ENCODE peak calls at places on chromosome 4, in nine cellular contexts. One of them, this sample, is unnamed.

GRCh38 chr4:101931619-101932018 is 141.1 kb downstream of the BANK1 start:
- DNase-seq in aorta: no peak
- DNase-seq in HFF-Myc: no peak
- DNase-seq in HT1080: no peak
- DNase-seq in NB4: no peak
- DNase-seq in RWPE1: no peak
- DNase-seq in nucleus accumbens: no peak
- DNase-seq in activated CD8-positive, alpha-beta T cell treated with anti-CD3 and anti-CD28 coated beads, Interleukin-2, amount 10 ng/mL, durations not matched to agents 7 days and 5 days: no peak
- DNase-seq in NCI-H2081: no peak
- DNase-seq in this sample: no peak

GRCh38 chr4:44927361-44928061 is 201.2 kb upstream of the GNPDA2 start:
- DNase-seq in aorta: no peak
- DNase-seq in HFF-Myc: no peak
- DNase-seq in HT1080: peak; percentile 24
- DNase-seq in NB4: peak; percentile 34
- DNase-seq in RWPE1: peak; percentile 17
- DNase-seq in nucleus accumbens: no peak
- DNase-seq in activated CD8-positive, alpha-beta T cell treated with anti-CD3 and anti-CD28 coated beads, Interleukin-2, amount 10 ng/mL, durations not matched to agents 7 days and 5 days: no peak
- DNase-seq in NCI-H2081: peak; percentile 61
- DNase-seq in this sample: peak; percentile 2

GRCh38 chr4:53696956-53697685 is 105.8 kb upstream of the LNX1 start:
- DNase-seq in aorta: no peak
- DNase-seq in HFF-Myc: no peak
- DNase-seq in HT1080: no peak
- DNase-seq in NB4: no peak
- DNase-seq in RWPE1: no peak
- DNase-seq in nucleus accumbens: no peak
- DNase-seq in activated CD8-positive, alpha-beta T cell treated with anti-CD3 and anti-CD28 coated beads, Interleukin-2, amount 10 ng/mL, durations not matched to agents 7 days and 5 days: no peak
- DNase-seq in NCI-H2081: no peak
- DNase-seq in this sample: no peak

GRCh38 chr4:189202182-189202868 is 738.3 kb upstream of the FRG1 start:
- DNase-seq in aorta: peak; percentile 84
- DNase-seq in HFF-Myc: peak; percentile 29
- DNase-seq in HT1080: peak; percentile 61
- DNase-seq in NB4: peak; percentile 79
- DNase-seq in RWPE1: peak; percentile 64
- DNase-seq in nucleus accumbens: no peak
- DNase-seq in activated CD8-positive, alpha-beta T cell treated with anti-CD3 and anti-CD28 coated beads, Interleukin-2, amount 10 ng/mL, durations not matched to agents 7 days and 5 days: peak; percentile 23
- DNase-seq in NCI-H2081: peak; percentile 72
- DNase-seq in this sample: peak; percentile 57

GRCh38 chr4:169175035-169175434 is 95.7 kb downstream of the SH3RF1 start:
- DNase-seq in aorta: no peak
- DNase-seq in HFF-Myc: no peak
- DNase-seq in HT1080: no peak
- DNase-seq in NB4: no peak
- DNase-seq in RWPE1: no peak
- DNase-seq in nucleus accumbens: no peak
- DNase-seq in activated CD8-positive, alpha-beta T cell treated with anti-CD3 and anti-CD28 coated beads, Interleukin-2, amount 10 ng/mL, durations not matched to agents 7 days and 5 days: no peak
- DNase-seq in NCI-H2081: no peak
- DNase-seq in this sample: no peak

GRCh38 chr4:145736241-145736831 is 56.4 kb downstream of the C4orf51 start:
- DNase-seq in aorta: peak; percentile 82
- DNase-seq in HFF-Myc: no peak
- DNase-seq in HT1080: no peak
- DNase-seq in NB4: no peak
- DNase-seq in RWPE1: no peak
- DNase-seq in nucleus accumbens: no peak
- DNase-seq in activated CD8-positive, alpha-beta T cell treated with anti-CD3 and anti-CD28 coated beads, Interleukin-2, amount 10 ng/mL, durations not matched to agents 7 days and 5 days: no peak
- DNase-seq in NCI-H2081: peak; percentile 45
- DNase-seq in this sample: no peak

GRCh38 chr4:57943672-57944071 is 833.5 kb upstream of the IGFBP7 start:
- DNase-seq in aorta: peak; percentile 45
- DNase-seq in HFF-Myc: no peak
- DNase-seq in HT1080: peak; percentile 3
- DNase-seq in NB4: peak; percentile 22
- DNase-seq in RWPE1: no peak
- DNase-seq in nucleus accumbens: no peak
- DNase-seq in activated CD8-positive, alpha-beta T cell treated with anti-CD3 and anti-CD28 coated beads, Interleukin-2, amount 10 ng/mL, durations not matched to agents 7 days and 5 days: no peak
- DNase-seq in NCI-H2081: no peak
- DNase-seq in this sample: no peak

GRCh38 chr4:15729910-15730533 is 27.2 kb downstream of the BST1 start:
- DNase-seq in aorta: no peak
- DNase-seq in HFF-Myc: peak; percentile 33
- DNase-seq in HT1080: peak; percentile 35
- DNase-seq in NB4: peak; percentile 75
- DNase-seq in RWPE1: peak; percentile 33
- DNase-seq in nucleus accumbens: no peak
- DNase-seq in activated CD8-positive, alpha-beta T cell treated with anti-CD3 and anti-CD28 coated beads, Interleukin-2, amount 10 ng/mL, durations not matched to agents 7 days and 5 days: peak; percentile 60
- DNase-seq in NCI-H2081: peak; percentile 40
- DNase-seq in this sample: peak; percentile 66

GRCh38 chr4:173301518-173302201 is 32.5 kb downstream of the HMGB2 start:
- DNase-seq in aorta: no peak
- DNase-seq in HFF-Myc: peak; percentile 29
- DNase-seq in HT1080: peak; percentile 50
- DNase-seq in NB4: peak; percentile 63
- DNase-seq in RWPE1: no peak
- DNase-seq in nucleus accumbens: no peak
- DNase-seq in activated CD8-positive, alpha-beta T cell treated with anti-CD3 and anti-CD28 coated beads, Interleukin-2, amount 10 ng/mL, durations not matched to agents 7 days and 5 days: peak; percentile 46
- DNase-seq in NCI-H2081: no peak
- DNase-seq in this sample: peak; percentile 47

GRCh38 chr4:8821151-8821950 is 50.3 kb downstream of the HMX1 start:
- DNase-seq in aorta: peak; percentile 59
- DNase-seq in HFF-Myc: no peak
- DNase-seq in HT1080: no peak
- DNase-seq in NB4: no peak
- DNase-seq in RWPE1: no peak
- DNase-seq in nucleus accumbens: no peak
- DNase-seq in activated CD8-positive, alpha-beta T cell treated with anti-CD3 and anti-CD28 coated beads, Interleukin-2, amount 10 ng/mL, durations not matched to agents 7 days and 5 days: peak; percentile 16
- DNase-seq in NCI-H2081: no peak
- DNase-seq in this sample: no peak

GRCh38 chr4:137267024-137267423 is 265.3 kb downstream of the PCDH18 start:
- DNase-seq in aorta: no peak
- DNase-seq in HFF-Myc: no peak
- DNase-seq in HT1080: peak; percentile 31
- DNase-seq in NB4: no peak
- DNase-seq in RWPE1: no peak
- DNase-seq in nucleus accumbens: no peak
- DNase-seq in activated CD8-positive, alpha-beta T cell treated with anti-CD3 and anti-CD28 coated beads, Interleukin-2, amount 10 ng/mL, durations not matched to agents 7 days and 5 days: no peak
- DNase-seq in NCI-H2081: no peak
- DNase-seq in this sample: no peak

GRCh38 chr4:167989815-167990214 is 102.5 kb upstream of the ANXA10 start:
- DNase-seq in aorta: no peak
- DNase-seq in HFF-Myc: no peak
- DNase-seq in HT1080: no peak
- DNase-seq in NB4: no peak
- DNase-seq in RWPE1: no peak
- DNase-seq in nucleus accumbens: no peak
- DNase-seq in activated CD8-positive, alpha-beta T cell treated with anti-CD3 and anti-CD28 coated beads, Interleukin-2, amount 10 ng/mL, durations not matched to agents 7 days and 5 days: no peak
- DNase-seq in NCI-H2081: no peak
- DNase-seq in this sample: no peak

GRCh38 chr4:13917010-13917409 is 289.5 kb upstream of the BOD1L1 start:
- DNase-seq in aorta: no peak
- DNase-seq in HFF-Myc: no peak
- DNase-seq in HT1080: no peak
- DNase-seq in NB4: no peak
- DNase-seq in RWPE1: no peak
- DNase-seq in nucleus accumbens: no peak
- DNase-seq in activated CD8-positive, alpha-beta T cell treated with anti-CD3 and anti-CD28 coated beads, Interleukin-2, amount 10 ng/mL, durations not matched to agents 7 days and 5 days: no peak
- DNase-seq in NCI-H2081: no peak
- DNase-seq in this sample: no peak

GRCh38 chr4:4762300-4762699 is 97.2 kb upstream of the MSX1 start:
- DNase-seq in aorta: no peak
- DNase-seq in HFF-Myc: no peak
- DNase-seq in HT1080: no peak
- DNase-seq in NB4: no peak
- DNase-seq in RWPE1: no peak
- DNase-seq in nucleus accumbens: no peak
- DNase-seq in activated CD8-positive, alpha-beta T cell treated with anti-CD3 and anti-CD28 coated beads, Interleukin-2, amount 10 ng/mL, durations not matched to agents 7 days and 5 days: no peak
- DNase-seq in NCI-H2081: no peak
- DNase-seq in this sample: no peak

GRCh38 chr4:183256756-183257385 is 63.2 kb downstream of the CLDN22 start:
- DNase-seq in aorta: peak; percentile 85
- DNase-seq in HFF-Myc: peak; percentile 20
- DNase-seq in HT1080: peak; percentile 26
- DNase-seq in NB4: peak; percentile 63
- DNase-seq in RWPE1: peak; percentile 54
- DNase-seq in nucleus accumbens: no peak
- DNase-seq in activated CD8-positive, alpha-beta T cell treated with anti-CD3 and anti-CD28 coated beads, Interleukin-2, amount 10 ng/mL, durations not matched to agents 7 days and 5 days: peak; percentile 59
- DNase-seq in NCI-H2081: peak; percentile 29
- DNase-seq in this sample: peak; percentile 62

GRCh38 chr4:11597506-11597905 is 168.8 kb upstream of the HS3ST1 start:
- DNase-seq in aorta: no peak
- DNase-seq in HFF-Myc: no peak
- DNase-seq in HT1080: no peak
- DNase-seq in NB4: no peak
- DNase-seq in RWPE1: no peak
- DNase-seq in nucleus accumbens: no peak
- DNase-seq in activated CD8-positive, alpha-beta T cell treated with anti-CD3 and anti-CD28 coated beads, Interleukin-2, amount 10 ng/mL, durations not matched to agents 7 days and 5 days: no peak
- DNase-seq in NCI-H2081: peak; percentile 77
- DNase-seq in this sample: no peak

GRCh38 chr4:138452823-138453222 is 210.7 kb upstream of the SLC7A11 start:
- DNase-seq in aorta: no peak
- DNase-seq in HFF-Myc: no peak
- DNase-seq in HT1080: no peak
- DNase-seq in NB4: peak; percentile 22
- DNase-seq in RWPE1: no peak
- DNase-seq in nucleus accumbens: no peak
- DNase-seq in activated CD8-positive, alpha-beta T cell treated with anti-CD3 and anti-CD28 coated beads, Interleukin-2, amount 10 ng/mL, durations not matched to agents 7 days and 5 days: no peak
- DNase-seq in NCI-H2081: no peak
- DNase-seq in this sample: no peak

GRCh38 chr4:98284640-98285046 is 23.5 kb downstream of the RAP1GDS1 start:
- DNase-seq in aorta: no peak
- DNase-seq in HFF-Myc: no peak
- DNase-seq in HT1080: peak; percentile 72
- DNase-seq in NB4: no peak
- DNase-seq in RWPE1: peak; percentile 31
- DNase-seq in nucleus accumbens: no peak
- DNase-seq in activated CD8-positive, alpha-beta T cell treated with anti-CD3 and anti-CD28 coated beads, Interleukin-2, amount 10 ng/mL, durations not matched to agents 7 days and 5 days: no peak
- DNase-seq in NCI-H2081: no peak
- DNase-seq in this sample: peak; percentile 3

This sample was measured in HTR-8/SVneo.